ENCODE peak calls at places on chromosomes 4 and X, in eight cellular contexts. Y, F, N, I, D, T, B and G are unnamed samples.

GRCh38 chr4:6405417-6405747 is 67.0 kb downstream of the PPP2R2C start:
- DNase-seq in Y (no peak), F (no peak), N (no peak), I (no peak), D (no peak), T (no peak), B (peak), G (no peak)

GRCh38 chr4:75892508-75892907 is 9.7 kb downstream of the PPEF2 start:
- DNase-seq in Y (no peak), F (no peak), N (no peak), I (no peak), D (no peak), T (no peak), B (peak), G (no peak)

GRCh38 chr4:138553001-138553845 is 311.1 kb upstream of the SLC7A11 start:
- DNase-seq in Y (no peak), F (no peak), N (no peak), I (no peak), D (no peak), T (no peak), B (no peak), G (no peak)

GRCh38 chr4:87216469-87216868 is 3.9 kb downstream of the KLHL8 start:
- DNase-seq in Y (no peak), F (no peak), N (no peak), I (no peak), D (no peak), T (no peak), B (no peak), G (no peak)

GRCh38 chrX:138765061-138765460 is 53.5 kb upstream of the FGF13 start:
- DNase-seq in Y (no peak), F (no peak), N (no peak), I (no peak), D (no peak), T (peak), B (no peak), G (peak)

GRCh38 chrX:129478516-129478915 is 44.8 kb downstream of the SMARCA1 start:
- DNase-seq in Y (no peak), F (no peak), N (no peak), I (no peak), D (no peak), T (peak), B (no peak), G (peak)

GRCh38 chr4:4481394-4482000 is 60.4 kb downstream of the STX18 start:
- DNase-seq in Y (no peak), F (no peak), N (no peak), I (no peak), D (no peak), T (no peak), B (no peak), G (peak)

GRCh38 chr4:8940792-8941491 is 69.3 kb upstream of the HMX1 start:
- DNase-seq in Y (no peak), F (no peak), N (no peak), I (no peak), D (peak), T (no peak), B (peak), G (no peak)

GRCh38 chr4:151530230-151530629 is 121.3 kb downstream of the FHIP1A start:
- DNase-seq in Y (no peak), F (no peak), N (no peak), I (no peak), D (no peak), T (peak), B (no peak), G (no peak)

GRCh38 chrX:129781134-129782014 is 1.6 kb downstream of the SASH3 start:
- DNase-seq in Y (no peak), F (no peak), N (peak), I (peak), D (peak), T (no peak), B (peak), G (no peak)

GRCh38 chr4:73434311-73434710 is 1.7 kb upstream of the AFP start:
- DNase-seq in Y (no peak), F (no peak), N (no peak), I (no peak), D (no peak), T (no peak), B (no peak), G (peak)

GRCh38 chrX:123976671-123977316 is 15.3 kb downstream of the STAG2 start:
- DNase-seq in Y (no peak), F (peak), N (no peak), I (no peak), D (no peak), T (peak), B (no peak), G (peak)

GRCh38 chrX:150234126-150234525 is 129.0 kb upstream of the MAMLD1 start:
- DNase-seq in Y (no peak), F (no peak), N (no peak), I (no peak), D (no peak), T (no peak), B (peak), G (no peak)

GRCh38 chr4:87011340-87012034 is 76.7 kb downstream of the AFF1 start:
- DNase-seq in Y (no peak), F (no peak), N (no peak), I (no peak), D (no peak), T (peak), B (no peak), G (peak)

GRCh38 chrX:138986866-138987265 is 275.3 kb upstream of the FGF13 start:
- DNase-seq in Y (no peak), F (no peak), N (no peak), I (no peak), D (no peak), T (peak), B (no peak), G (no peak)

GRCh38 chrX:120692319-120692718 is 62.5 kb upstream of the C1GALT1C1 start:
- DNase-seq in Y (no peak), F (no peak), N (no peak), I (no peak), D (no peak), T (no peak), B (no peak), G (no peak)

GRCh38 chr4:37393889-37394288 is 149.3 kb downstream of the NWD2 start:
- DNase-seq in Y (no peak), F (peak), N (no peak), I (no peak), D (no peak), T (no peak), B (no peak), G (no peak)

GRCh38 chrX:154436597-154437397 is at the start of gene GDI1:
- DNase-seq in Y (no peak), F (no peak), N (peak), I (peak), D (peak), T (peak), B (peak), G (peak)

GRCh38 chr4:67764183-67764582 is 10.0 kb upstream of the GNRHR start:
- DNase-seq in Y (no peak), F (no peak), N (no peak), I (no peak), D (no peak), T (no peak), B (no peak), G (no peak)

GRCh38 chr4:36737691-36738090 is 456.3 kb downstream of the DTHD1 start:
- DNase-seq in Y (no peak), F (no peak), N (no peak), I (no peak), D (no peak), T (no peak), B (no peak), G (no peak)

GRCh38 chr4:23392860-23393458 is 496.9 kb downstream of the PPARGC1A start:
- DNase-seq in Y (no peak), F (no peak), N (no peak), I (no peak), D (no peak), T (no peak), B (no peak), G (no peak)

GRCh38 chr4:38119663-38120374 is 159.6 kb downstream of the PTTG2 start:
- DNase-seq in Y (no peak), F (no peak), N (no peak), I (no peak), D (no peak), T (peak), B (no peak), G (peak)

GRCh38 chr4:147707892-147708672 is 23.8 kb upstream of the ARHGAP10 start:
- DNase-seq in Y (peak), F (peak), N (no peak), I (peak), D (peak), T (peak), B (peak), G (peak)

GRCh38 chr4:94444771-94445170 is 7.0 kb upstream of the PDLIM5 start:
- DNase-seq in Y (no peak), F (no peak), N (no peak), I (no peak), D (no peak), T (no peak), B (no peak), G (no peak)

GRCh38 chr4:26985836-26986235 is 125.2 kb downstream of the STIM2 start:
- DNase-seq in Y (no peak), F (no peak), N (no peak), I (peak), D (no peak), T (no peak), B (no peak), G (no peak)

GRCh38 chr4:166293551-166293950 is 420.5 kb downstream of the TLL1 start:
- DNase-seq in Y (no peak), F (no peak), N (no peak), I (no peak), D (no peak), T (no peak), B (no peak), G (no peak)

GRCh38 chrX:76520273-76521054 is 93.0 kb downstream of the MAGEE1 start:
- DNase-seq in Y (no peak), F (no peak), N (no peak), I (no peak), D (no peak), T (no peak), B (no peak), G (no peak)

GRCh38 chr4:176758731-176759130 is 34.0 kb downstream of the VEGFC start:
- DNase-seq in Y (no peak), F (no peak), N (no peak), I (no peak), D (no peak), T (no peak), B (no peak), G (no peak)

GRCh38 chr4:5863461-5864113 is 29.3 kb downstream of the CRMP1 start:
- DNase-seq in Y (no peak), F (no peak), N (peak), I (no peak), D (no peak), T (peak), B (no peak), G (peak)